ENCODE peak calls at places on chromosomes 13 and 19, in seven cellular contexts. One of them, this sample, is unnamed.
A peak's percentile ranks its signal among the peaks of the same experiment; 100 is the strongest.

GRCh38 chr13:23901365-23901764 is 4.1 kb upstream of the C1QTNF9B start:
- DNase-seq in A549: no peak
- DNase-seq in GM12878: no peak
- DNase-seq in SK-N-SH: no peak
- DNase-seq in K562: no peak
- DNase-seq in HCT116: no peak
- DNase-seq in HepG2: no peak
- DNase-seq in this sample: no peak

GRCh38 chr13:45482571-45483173 is 17.9 kb downstream of the COG3 start:
- DNase-seq in A549: no peak
- DNase-seq in GM12878: no peak
- DNase-seq in SK-N-SH: no peak
- DNase-seq in K562: no peak
- DNase-seq in HCT116: no peak
- DNase-seq in HepG2: no peak
- DNase-seq in this sample: no peak

GRCh38 chr13:46296920-46297319 is 85.2 kb downstream of the LRRC63 start:
- DNase-seq in A549: peak; percentile 30
- DNase-seq in GM12878: no peak
- DNase-seq in SK-N-SH: no peak
- DNase-seq in K562: no peak
- DNase-seq in HCT116: peak; percentile 19
- DNase-seq in HepG2: no peak
- DNase-seq in this sample: no peak

GRCh38 chr19:27709496-27709895 is 1503.5 kb downstream of the UQCRFS1 start:
- DNase-seq in A549: no peak
- DNase-seq in GM12878: no peak
- DNase-seq in SK-N-SH: no peak
- DNase-seq in K562: no peak
- DNase-seq in HCT116: no peak
- DNase-seq in HepG2: no peak
- DNase-seq in this sample: no peak

GRCh38 chr13:40187836-40188591 is 478.4 kb downstream of the FOXO1 start:
- DNase-seq in A549: no peak
- DNase-seq in GM12878: no peak
- DNase-seq in SK-N-SH: no peak
- DNase-seq in K562: no peak
- DNase-seq in HCT116: no peak
- DNase-seq in HepG2: no peak
- DNase-seq in this sample: peak; percentile 23

GRCh38 chr19:56253737-56254136 is 18.8 kb upstream of the EDDM13 start:
- DNase-seq in A549: peak; percentile 72
- DNase-seq in GM12878: no peak
- DNase-seq in SK-N-SH: peak; percentile 61
- DNase-seq in K562: peak; percentile 72
- DNase-seq in HCT116: peak; percentile 41
- DNase-seq in HepG2: peak; percentile 48
- DNase-seq in this sample: peak; percentile 46

GRCh38 chr13:47632311-47632710 is 368.8 kb downstream of the SUCLA2 start:
- DNase-seq in A549: no peak
- DNase-seq in GM12878: no peak
- DNase-seq in SK-N-SH: no peak
- DNase-seq in K562: no peak
- DNase-seq in HCT116: no peak
- DNase-seq in HepG2: no peak
- DNase-seq in this sample: no peak

GRCh38 chr13:48412100-48412556 is 785 bp downstream of the LPAR6 start:
- DNase-seq in A549: peak; percentile 19
- DNase-seq in GM12878: no peak
- DNase-seq in SK-N-SH: no peak
- DNase-seq in K562: no peak
- DNase-seq in HCT116: no peak
- DNase-seq in HepG2: no peak
- DNase-seq in this sample: peak; percentile 22

GRCh38 chr13:107005577-107005976 is 437.6 kb upstream of the ARGLU1 start:
- DNase-seq in A549: no peak
- DNase-seq in GM12878: no peak
- DNase-seq in SK-N-SH: no peak
- DNase-seq in K562: no peak
- DNase-seq in HCT116: no peak
- DNase-seq in HepG2: no peak
- DNase-seq in this sample: no peak

GRCh38 chr19:29777916-29778315 is 33.9 kb upstream of the CCNE1 start:
- DNase-seq in A549: no peak
- DNase-seq in GM12878: no peak
- DNase-seq in SK-N-SH: no peak
- DNase-seq in K562: no peak
- DNase-seq in HCT116: no peak
- DNase-seq in HepG2: no peak
- DNase-seq in this sample: no peak
- TF ChIP-seq REST in A549: no peak
- TF ChIP-seq REST in GM12878: no peak
- TF ChIP-seq REST in SK-N-SH: no peak
- TF ChIP-seq REST in K562: no peak
- TF ChIP-seq REST in HCT116: no peak
- TF ChIP-seq REST in HepG2: no peak
- TF ChIP-seq REST in this sample: no peak

DNA sequence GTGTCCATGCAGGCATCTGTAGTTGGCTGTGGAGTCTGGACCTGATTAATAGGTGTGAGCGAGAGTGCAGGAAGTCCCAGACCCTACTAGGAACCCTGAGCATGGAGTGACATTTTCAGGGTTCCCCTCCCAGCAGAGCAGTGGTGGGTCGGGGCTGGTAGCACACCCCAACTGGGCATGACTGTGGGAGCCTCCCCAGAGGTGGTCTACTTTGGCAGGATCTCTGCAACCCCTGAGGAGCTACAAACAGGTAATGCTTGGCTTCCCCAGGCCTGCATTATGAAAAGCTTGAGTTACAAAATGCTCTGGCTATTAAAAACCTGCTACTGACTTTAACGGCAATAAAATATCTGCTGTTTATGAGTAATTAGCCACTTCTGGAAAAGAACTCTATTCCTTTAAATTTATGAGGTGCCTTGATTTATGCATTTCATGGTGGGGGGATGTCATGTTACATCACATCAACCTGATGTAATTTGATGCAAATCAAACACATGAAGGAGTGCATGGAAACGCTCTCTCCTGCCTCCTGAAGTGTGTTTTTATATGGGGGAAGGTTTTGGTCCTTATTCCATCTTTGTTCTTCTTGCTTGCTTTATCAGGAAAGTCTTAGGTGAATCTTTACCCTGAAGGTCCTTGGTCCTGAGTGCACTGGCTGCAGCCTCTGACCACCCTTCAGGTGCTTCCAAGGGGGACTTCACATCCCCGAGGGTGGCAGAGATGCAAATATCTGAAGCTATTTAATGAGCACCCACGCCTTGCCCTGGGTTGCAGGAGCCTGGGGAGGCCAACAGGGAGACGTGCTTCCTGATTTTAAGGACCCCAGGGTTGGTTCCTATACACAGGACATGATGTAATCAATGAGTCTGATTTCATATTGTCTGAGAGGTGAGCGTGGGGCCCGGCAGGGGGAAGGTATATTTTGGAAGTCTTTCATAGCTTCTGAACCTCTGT is 54.0 kb downstream of the ZNF536 start:
- DNase-seq in A549: no peak
- DNase-seq in GM12878: no peak
- DNase-seq in SK-N-SH: no peak
- DNase-seq in K562: no peak
- DNase-seq in HCT116: no peak
- DNase-seq in HepG2: no peak
- DNase-seq in this sample: no peak
- H3K4me2 ChIP-seq in A549: no peak overlapping the region
- H3K4me2 ChIP-seq in GM12878: no peak overlapping the region
- H3K4me2 ChIP-seq in SK-N-SH: no peak overlapping the region
- H3K4me2 ChIP-seq in K562: no peak overlapping the region
- H3K4me2 ChIP-seq in HCT116: no peak overlapping the region
- H3K4me2 ChIP-seq in HepG2: no peak overlapping the region
- H3K4me2 ChIP-seq in this sample: no peak overlapping the region

GRCh38 chr19:11570039-11570462 is 7.4 kb downstream of the ACP5 start:
- DNase-seq in A549: no peak
- DNase-seq in GM12878: no peak
- DNase-seq in SK-N-SH: peak; percentile 52
- DNase-seq in K562: no peak
- DNase-seq in HCT116: no peak
- DNase-seq in HepG2: no peak
- DNase-seq in this sample: no peak
- TF ChIP-seq REST in A549: no peak
- TF ChIP-seq REST in GM12878: no peak
- TF ChIP-seq REST in SK-N-SH: no peak
- TF ChIP-seq REST in K562: no peak
- TF ChIP-seq REST in HCT116: no peak
- TF ChIP-seq REST in HepG2: no peak
- TF ChIP-seq REST in this sample: no peak

GRCh38 chr13:59463023-59463422 is 700.7 kb downstream of the DIAPH3 start:
- DNase-seq in A549: no peak
- DNase-seq in GM12878: no peak
- DNase-seq in SK-N-SH: peak; percentile 57
- DNase-seq in K562: no peak
- DNase-seq in HCT116: no peak
- DNase-seq in HepG2: no peak
- DNase-seq in this sample: no peak

GRCh38 chr13:59464926-59465325 is 698.8 kb downstream of the DIAPH3 start:
- DNase-seq in A549: no peak
- DNase-seq in GM12878: no peak
- DNase-seq in SK-N-SH: no peak
- DNase-seq in K562: no peak
- DNase-seq in HCT116: no peak
- DNase-seq in HepG2: no peak
- DNase-seq in this sample: no peak

GRCh38 chr13:59461411-59461810 is 702.3 kb downstream of the DIAPH3 start:
- DNase-seq in A549: no peak
- DNase-seq in GM12878: no peak
- DNase-seq in SK-N-SH: no peak
- DNase-seq in K562: peak; percentile 69
- DNase-seq in HCT116: no peak
- DNase-seq in HepG2: no peak
- DNase-seq in this sample: no peak

GRCh38 chr13:59459972-59460371 is 703.8 kb downstream of the DIAPH3 start:
- DNase-seq in A549: no peak
- DNase-seq in GM12878: no peak
- DNase-seq in SK-N-SH: no peak
- DNase-seq in K562: no peak
- DNase-seq in HCT116: no peak
- DNase-seq in HepG2: no peak
- DNase-seq in this sample: no peak

DNA sequence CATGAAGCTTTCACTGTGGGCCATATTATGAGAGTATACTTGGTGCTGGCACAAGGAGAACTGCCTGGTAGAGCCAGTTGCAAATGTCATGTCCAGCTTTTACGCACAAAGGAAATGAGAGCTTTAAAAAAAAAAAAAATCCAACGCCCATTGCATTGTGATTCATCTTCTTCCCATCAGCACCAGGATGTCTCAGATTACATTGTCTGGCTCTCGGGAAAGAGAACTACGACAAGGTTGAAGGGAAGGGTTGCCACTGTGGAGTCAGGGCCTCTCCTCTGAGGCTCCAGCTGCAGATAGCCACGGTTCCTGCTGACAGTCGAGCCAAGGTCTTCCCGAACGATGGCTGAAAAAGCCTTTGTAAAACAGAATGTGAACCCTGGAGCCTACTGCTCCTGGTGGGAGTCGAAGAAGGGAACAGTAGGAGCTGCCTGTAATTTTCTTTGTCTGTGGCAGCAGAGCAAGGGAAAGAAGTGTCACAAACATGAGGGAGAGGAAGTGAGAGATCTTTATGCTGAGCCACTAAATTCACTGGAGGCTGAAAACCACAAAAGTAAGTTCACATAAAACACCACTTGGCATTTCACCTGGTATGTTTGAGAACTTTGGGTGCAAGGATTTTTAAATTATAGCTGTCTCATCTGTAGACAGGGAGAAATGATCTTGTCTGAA is 704.7 kb downstream of the DIAPH3 start:
- DNase-seq in A549: no peak
- DNase-seq in GM12878: no peak
- DNase-seq in SK-N-SH: no peak
- DNase-seq in K562: no peak
- DNase-seq in HCT116: no peak
- DNase-seq in HepG2: no peak
- DNase-seq in this sample: peak; percentile 31
- H3K4me2 ChIP-seq in A549: no peak overlapping the region
- H3K4me2 ChIP-seq in GM12878: no peak overlapping the region
- H3K4me2 ChIP-seq in SK-N-SH: peak overlapping the region; percentile 67
- H3K4me2 ChIP-seq in K562: no peak overlapping the region
- H3K4me2 ChIP-seq in HCT116: no peak overlapping the region
- H3K4me2 ChIP-seq in HepG2: no peak overlapping the region
- H3K4me2 ChIP-seq in this sample: peak overlapping the region; percentile 9

GRCh38 chr19:31214997-31215396 is 134.2 kb downstream of the TSHZ3 start:
- DNase-seq in A549: no peak
- DNase-seq in GM12878: no peak
- DNase-seq in SK-N-SH: no peak
- DNase-seq in K562: no peak
- DNase-seq in HCT116: no peak
- DNase-seq in HepG2: no peak
- DNase-seq in this sample: no peak

GRCh38 chr19:31211088-31211487 is 138.1 kb downstream of the TSHZ3 start:
- DNase-seq in A549: no peak
- DNase-seq in GM12878: no peak
- DNase-seq in SK-N-SH: no peak
- DNase-seq in K562: no peak
- DNase-seq in HCT116: no peak
- DNase-seq in HepG2: no peak
- DNase-seq in this sample: no peak

GRCh38 chr19:31214086-31214485 is 135.2 kb downstream of the TSHZ3 start:
- DNase-seq in A549: peak; percentile 84
- DNase-seq in GM12878: no peak
- DNase-seq in SK-N-SH: peak; percentile 27
- DNase-seq in K562: peak; percentile 60
- DNase-seq in HCT116: no peak
- DNase-seq in HepG2: no peak
- DNase-seq in this sample: no peak
- TF ChIP-seq REST in A549: no peak
- TF ChIP-seq REST in GM12878: no peak
- TF ChIP-seq REST in SK-N-SH: peak; percentile 57
- TF ChIP-seq REST in K562: no peak
- TF ChIP-seq REST in HCT116: no peak
- TF ChIP-seq REST in HepG2: no peak
- TF ChIP-seq REST in this sample: no peak

GRCh38 chr19:610071-610800 is 20.6 kb downstream of the HCN2 start:
- DNase-seq in A549: no peak
- DNase-seq in GM12878: no peak
- DNase-seq in SK-N-SH: no peak
- DNase-seq in K562: no peak
- DNase-seq in HCT116: no peak
- DNase-seq in HepG2: no peak
- DNase-seq in this sample: no peak
- H3K4me2 ChIP-seq in A549: peak overlapping the region; percentile 44
- H3K4me2 ChIP-seq in GM12878: peak overlapping the region; percentile 74
- H3K4me2 ChIP-seq in SK-N-SH: peak overlapping the region; percentile 40
- H3K4me2 ChIP-seq in K562: peak overlapping the region; percentile 74
- H3K4me2 ChIP-seq in HCT116: no peak overlapping the region
- H3K4me2 ChIP-seq in HepG2: no peak overlapping the region
- H3K4me2 ChIP-seq in this sample: no peak overlapping the region

GRCh38 chr13:30153871-30154426 is 153.4 kb downstream of the KATNAL1 start:
- DNase-seq in A549: no peak
- DNase-seq in GM12878: no peak
- DNase-seq in SK-N-SH: no peak
- DNase-seq in K562: no peak
- DNase-seq in HCT116: no peak
- DNase-seq in HepG2: no peak
- DNase-seq in this sample: peak; percentile 55
- TF ChIP-seq REST in A549: peak; percentile 38
- TF ChIP-seq REST in GM12878: peak; percentile 60
- TF ChIP-seq REST in SK-N-SH: peak; percentile 90
- TF ChIP-seq REST in K562: no peak
- TF ChIP-seq REST in HCT116: peak; percentile 10
- TF ChIP-seq REST in HepG2: peak; percentile 23
- TF ChIP-seq REST in this sample: peak; percentile 67